ENCODE peak calls at places on chromosomes 3 and 15, in eight cellular contexts. I is brain microvascular endothelial cell, A is A673, Y is dorsolateral prefrontal cortex, O is left lung, T is AG04450, W is thoracic aorta, L is body of pancreas. R is an unnamed sample.

GRCh38 chr3:25423780-25424179 is 4.3 kb upstream of the RARB start:
- DNase-seq in L (no peak), Y (no peak), A (no peak), I (peak; percentile 84), O (no peak), W (no peak), T (no peak), R (no peak)

GRCh38 chr3:40608091-40608490 is 83.3 kb downstream of the ZNF621 start:
- DNase-seq in L (no peak), W (no peak), A (no peak), I (no peak), O (no peak), T (no peak), Y (no peak), R (peak; percentile 33)

GRCh38 chr3:58670506-58671125 is 4.0 kb upstream of the FAM3D start:
- DNase-seq in O (no peak), Y (no peak), T (no peak), I (no peak), L (no peak), A (no peak), W (no peak), R (no peak)

GRCh38 chr15:66824374-66824773 is 122.3 kb downstream of the SMAD6 start:
- DNase-seq in Y (no peak), O (no peak), I (no peak), W (no peak), L (no peak), A (no peak), T (no peak), R (no peak)

GRCh38 chr3:193878051-193878838 is 257.7 kb upstream of the HES1 start:
- DNase-seq in T (no peak), I (no peak), A (no peak), L (no peak), Y (no peak), W (no peak), O (no peak), R (no peak)

GRCh38 chr15:39595621-39596221 is 14.8 kb downstream of the THBS1 start:
- DNase-seq in Y (no peak), O (no peak), T (no peak), A (no peak), W (no peak), L (no peak), I (no peak), R (no peak)

GRCh38 chr3:195811756-195812155 is at the start of gene MUC4:
- DNase-seq in O (no peak), W (no peak), I (no peak), Y (no peak), T (no peak), A (no peak), L (no peak), R (no peak)

GRCh38 chr3:87076951-87077350 is 86.0 kb upstream of the VGLL3 start:
- DNase-seq in A (no peak), W (no peak), T (peak; percentile 42), I (peak; percentile 73), L (no peak), Y (no peak), O (no peak), R (peak; percentile 27)

GRCh38 chr3:159996018-159996417 is 7.4 kb downstream of the IL12A start:
- DNase-seq in W (no peak), I (no peak), O (no peak), Y (no peak), L (no peak), A (no peak), T (no peak), R (no peak)

GRCh38 chr3:136787226-136787793 is 31.6 kb upstream of the SLC35G2 start:
- DNase-seq in O (no peak), A (peak; percentile 34), W (no peak), Y (peak; percentile 57), T (no peak), I (peak; percentile 16), L (peak; percentile 51), R (no peak)

GRCh38 chr15:77720617-77721016 is 87.9 kb upstream of the LINGO1 start:
- DNase-seq in Y (no peak), L (no peak), A (peak; percentile 29), W (no peak), T (no peak), O (no peak), I (no peak), R (no peak)

GRCh38 chr3:39637807-39638206 is 170.3 kb downstream of the MOBP start:
- DNase-seq in Y (no peak), T (no peak), L (no peak), A (peak; percentile 31), W (no peak), O (no peak), I (peak; percentile 32), R (peak; percentile 11)

GRCh38 chr3:197547206-197547605 is 8.6 kb downstream of the BDH1 start:
- DNase-seq in T (no peak), W (no peak), Y (no peak), A (no peak), O (no peak), L (peak; percentile 56), I (no peak), R (no peak)

GRCh38 chr3:197547618-197548017 is 8.2 kb downstream of the BDH1 start:
- DNase-seq in A (no peak), L (peak; percentile 45), W (no peak), T (no peak), I (no peak), Y (peak; percentile 67), O (no peak), R (no peak)

GRCh38 chr3:197545111-197545510 is 10.7 kb downstream of the BDH1 start:
- DNase-seq in I (no peak), O (no peak), T (no peak), W (no peak), Y (no peak), A (no peak), L (no peak), R (no peak)

GRCh38 chr3:197549261-197549885 is 6.4 kb downstream of the BDH1 start:
- DNase-seq in Y (no peak), I (no peak), O (no peak), W (no peak), A (peak; percentile 44), T (no peak), L (no peak), R (no peak)

DNA sequence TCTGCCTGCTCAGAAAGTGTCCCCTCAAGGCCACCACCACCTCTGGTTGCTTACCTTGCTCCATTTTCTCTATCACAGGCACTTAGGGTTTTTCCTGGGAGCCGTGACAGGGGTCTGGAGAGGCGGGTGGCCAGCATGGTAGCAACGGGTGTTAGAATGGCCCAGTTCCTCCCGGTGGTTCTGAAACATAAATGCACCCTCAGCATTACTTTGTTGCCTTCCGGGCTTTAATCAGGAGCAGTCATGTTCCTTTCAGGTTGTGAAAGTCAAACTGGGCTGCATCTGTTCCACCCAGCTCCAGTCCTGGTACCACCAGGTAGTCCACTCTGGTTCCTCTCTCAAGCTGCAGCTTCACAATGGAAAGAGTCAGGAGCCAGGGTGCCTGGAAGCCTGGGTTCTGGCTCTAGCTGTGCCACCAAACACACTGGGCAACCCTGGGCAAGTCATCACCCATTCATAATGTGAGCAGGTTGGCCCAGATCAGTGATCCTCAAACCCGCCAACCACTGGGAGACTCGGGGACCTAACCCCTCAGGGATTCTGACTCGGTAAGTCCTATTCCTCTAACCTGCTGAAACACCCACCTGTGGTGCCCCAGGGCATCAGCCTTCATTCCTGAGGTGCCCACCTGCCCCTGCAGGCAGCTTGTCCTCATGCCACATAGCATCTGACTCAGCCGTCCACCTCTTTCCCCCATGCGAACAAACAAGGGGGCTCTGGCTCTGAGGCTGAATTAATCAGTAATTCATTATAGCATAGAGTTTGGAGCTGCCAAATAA is 9.3 kb downstream of the BDH1 start:
- DNase-seq in A (no peak), Y (no peak), O (no peak), I (no peak), L (no peak), T (no peak), W (no peak), R (no peak)
- H3K4me3 ChIP-seq in A (no peak overlapping the region), Y (no peak overlapping the region), O (no peak overlapping the region), I (no peak overlapping the region), L (no peak overlapping the region), T (no peak overlapping the region), W (no peak overlapping the region), R (no peak overlapping the region)

GRCh38 chr15:70210538-70210937 is 112.8 kb upstream of the TLE3 start:
- DNase-seq in I (no peak), T (no peak), A (no peak), W (no peak), L (peak; percentile 15), Y (no peak), O (no peak), R (no peak)
- TF ChIP-seq CTCF in I (peak; percentile 43), T (peak; percentile 9), A (peak; percentile 12), W (no peak), L (no peak), Y (no peak), O (no peak), R (peak; percentile 30)

GRCh38 chr15:68644996-68645395 is 66.2 kb downstream of the CORO2B start:
- DNase-seq in I (no peak), Y (no peak), W (no peak), O (no peak), A (no peak), T (no peak), L (no peak), R (no peak)

GRCh38 chr15:68643216-68643830 is 64.5 kb downstream of the CORO2B start:
- DNase-seq in Y (no peak), W (no peak), I (no peak), O (no peak), T (no peak), A (no peak), L (no peak), R (no peak)

GRCh38 chr15:68646156-68646555 is 67.4 kb downstream of the CORO2B start:
- DNase-seq in A (peak; percentile 33), O (no peak), T (no peak), L (no peak), I (no peak), Y (peak; percentile 52), W (no peak), R (no peak)

GRCh38 chr15:68644088-68644904 is 65.5 kb downstream of the CORO2B start:
- DNase-seq in L (no peak), I (peak; percentile 64), Y (no peak), W (no peak), A (peak; percentile 58), T (peak; percentile 26), O (no peak), R (peak; percentile 36)

DNA sequence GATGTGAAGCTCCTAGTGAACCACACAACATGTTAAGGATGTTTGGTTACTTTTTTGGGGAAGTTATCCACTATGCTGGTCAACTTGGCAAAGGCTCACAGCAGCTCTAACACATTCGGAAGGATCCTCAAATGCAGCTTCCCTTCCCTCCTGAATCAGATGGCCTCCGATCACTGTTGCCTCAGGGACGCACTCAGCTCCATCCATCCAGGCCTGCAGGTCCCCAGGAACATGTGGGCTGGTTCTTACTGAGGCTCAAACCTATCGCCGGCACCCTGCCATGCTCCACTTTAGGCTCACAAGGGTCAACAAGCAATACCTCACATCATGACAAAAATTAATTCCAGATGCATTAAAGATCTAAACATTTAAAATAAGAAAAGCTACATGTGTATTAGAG is 68.0 kb downstream of the CORO2B start:
- DNase-seq in I (no peak), T (no peak), W (no peak), O (no peak), L (no peak), Y (no peak), A (no peak), R (no peak)
- H3K4me3 ChIP-seq in I (no peak overlapping the region), T (no peak overlapping the region), W (no peak overlapping the region), O (no peak overlapping the region), L (no peak overlapping the region), Y (no peak overlapping the region), A (no peak overlapping the region), R (no peak overlapping the region)

GRCh38 chr15:86915811-86916331 is 836.2 kb downstream of the AGBL1 start:
- DNase-seq in Y (peak; percentile 59), T (peak; percentile 7), L (peak; percentile 25), O (no peak), I (peak; percentile 37), W (no peak), A (peak; percentile 37), R (peak; percentile 28)
- TF ChIP-seq CTCF in Y (peak; percentile 68), T (peak; percentile 55), L (peak; percentile 29), O (peak; percentile 41), I (peak; percentile 64), W (no peak), A (peak; percentile 21), R (peak; percentile 64)

GRCh38 chr3:71062920-71063767 is 520.4 kb downstream of the FOXP1 start:
- DNase-seq in W (no peak), L (no peak), T (no peak), O (no peak), A (no peak), Y (no peak), I (peak; percentile 28), R (no peak)
- H3K4me3 ChIP-seq in W (peak overlapping the region; percentile 74), L (no peak overlapping the region), T (peak overlapping the region; percentile 91), O (peak overlapping the region; percentile 46), A (peak overlapping the region; percentile 59), Y (peak overlapping the region; percentile 78), I (peak overlapping the region; percentile 73), R (peak overlapping the region; percentile 66)